ENCODE peak calls at places on chromosome 10, in four cellular contexts. M is tibial artery, W is upper lobe of right lung, N is neural progenitor cell. Y is an unnamed sample.

GRCh38 chr10:119364941-119365340 is 157.6 kb downstream of the GRK5 start:
- DNase-seq in M (no peak), W (no peak), N (no peak), Y (no peak)

GRCh38 chr10:98135222-98135899 is 904 bp downstream of the R3HCC1L start:
- DNase-seq in N (no peak), M (no peak), W (no peak), Y (no peak)

GRCh38 chr10:34504534-34504933 is 310.6 kb downstream of the PARD3 start:
- DNase-seq in W (no peak), M (no peak), N (no peak), Y (no peak)

GRCh38 chr10:123621910-123622309 is 44.2 kb upstream of the GPR26 start:
- DNase-seq in M (no peak), W (no peak), N (no peak), Y (no peak)

GRCh38 chr10:3889961-3890522 is 105.0 kb upstream of the KLF6 start:
- DNase-seq in W (no peak), M (no peak), N (no peak), Y (peak)

GRCh38 chr10:3692331-3692860 is 92.6 kb downstream of the KLF6 start:
- DNase-seq in M (no peak), N (no peak), W (no peak), Y (no peak)

GRCh38 chr10:44618910-44619309 is 234.0 kb upstream of the CXCL12 start:
- DNase-seq in M (no peak), W (no peak), N (no peak), Y (no peak)

GRCh38 chr10:778626-779330 is 89.3 kb upstream of the DIP2C start:
- DNase-seq in N (no peak), W (no peak), M (peak), Y (no peak)

GRCh38 chr10:108362306-108362705 is 1197.8 kb upstream of the SORCS1 start:
- DNase-seq in W (no peak), N (no peak), M (no peak), Y (no peak)

GRCh38 chr10:125004571-125005311 is 62.8 kb downstream of the ZRANB1 start:
- DNase-seq in W (no peak), N (no peak), M (peak), Y (no peak)

GRCh38 chr10:84194424-84195043 is at the start of gene CDHR1:
- DNase-seq in W (peak), N (peak), M (no peak), Y (no peak)

GRCh38 chr10:124898493-124898892 is 43.4 kb upstream of the ZRANB1 start:
- DNase-seq in W (peak), M (peak), N (no peak), Y (no peak)

GRCh38 chr10:116049158-116049557 is 223.8 kb downstream of the GFRA1 start:
- DNase-seq in N (no peak), W (no peak), M (no peak), Y (no peak)

GRCh38 chr10:120005408-120006280 is 113.1 kb downstream of the SEC23IP start:
- DNase-seq in N (peak), W (no peak), M (no peak), Y (no peak)

GRCh38 chr10:47262606-47263295 is 37.2 kb upstream of the GDF10 start:
- DNase-seq in M (no peak), N (no peak), W (no peak), Y (no peak)

GRCh38 chr10:73628405-73628804 is 12.9 kb downstream of the MYOZ1 start:
- DNase-seq in W (no peak), M (no peak), N (no peak), Y (no peak)

GRCh38 chr10:109259293-109259692 is 664.0 kb downstream of the XPNPEP1 start:
- DNase-seq in N (no peak), M (no peak), W (no peak), Y (no peak)

GRCh38 chr10:6141296-6142151 is 52.7 kb downstream of the RBM17 start:
- DNase-seq in M (no peak), W (no peak), N (no peak), Y (no peak)

GRCh38 chr10:110057461-110057860 is 49.7 kb downstream of the ADD3 start:
- DNase-seq in N (no peak), W (no peak), M (no peak), Y (no peak)

GRCh38 chr10:16916496-16916895 is 99.3 kb upstream of the RSU1 start:
- DNase-seq in N (no peak), M (no peak), W (no peak), Y (no peak)

GRCh38 chr10:19817251-19818046 is 1.2 kb downstream of the PLXDC2 start:
- DNase-seq in W (peak), N (peak), M (peak), Y (no peak)

GRCh38 chr10:19283285-19283684 is 234.7 kb downstream of the MALRD1 start:
- DNase-seq in W (no peak), M (no peak), N (no peak), Y (no peak)

GRCh38 chr10:19921300-19922140 is 105.3 kb downstream of the PLXDC2 start:
- DNase-seq in M (no peak), N (no peak), W (no peak), Y (peak)

GRCh38 chr10:30984563-30985328 is 46.9 kb downstream of the ZNF438 start:
- DNase-seq in W (no peak), N (no peak), M (no peak), Y (no peak)

GRCh38 chr10:30186371-30186875 is 127.0 kb upstream of the JCAD start:
- DNase-seq in M (no peak), W (no peak), N (peak), Y (no peak)

GRCh38 chr10:89625041-89625765 is 19.8 kb downstream of the PANK1 start:
- DNase-seq in N (no peak), M (no peak), W (no peak), Y (no peak)

GRCh38 chr10:71382757-71383156 is 14.0 kb upstream of the CDH23 start:
- DNase-seq in W (no peak), M (no peak), N (no peak), Y (no peak)

GRCh38 chr10:123574299-123574698 is 91.9 kb upstream of the GPR26 start:
- DNase-seq in W (no peak), M (peak), N (no peak), Y (no peak)

GRCh38 chr10:132877473-132877872 is 64.9 kb downstream of the CFAP46 start:
- DNase-seq in N (no peak), M (peak), W (peak), Y (no peak)

GRCh38 chr10:1882728-1883127 is 145.4 kb upstream of the ADARB2 start:
- DNase-seq in N (no peak), M (no peak), W (no peak), Y (no peak)

GRCh38 chr10:80144302-80145131 is 12.0 kb downstream of the PLAC9 start:
- DNase-seq in W (no peak), N (no peak), M (peak), Y (no peak)

GRCh38 chr10:106919798-106920382 is 244.6 kb downstream of the SORCS1 start:
- DNase-seq in W (no peak), M (no peak), N (no peak), Y (no peak)

GRCh38 chr10:114228156-114228555 is 10.9 kb upstream of the VWA2 start:
- DNase-seq in N (no peak), M (no peak), W (no peak), Y (no peak)

GRCh38 chr10:75111906-75112703 is 649 bp downstream of the SAMD8 start:
- DNase-seq in W (no peak), N (peak), M (peak), Y (peak)

GRCh38 chr10:132939957-132940790 is 2.2 kb downstream of the CFAP46 start:
- DNase-seq in W (peak), N (peak), M (no peak), Y (no peak)

GRCh38 chr10:133614830-133615580 is 11.6 kb downstream of the FRG2B start:
- DNase-seq in N (no peak), W (no peak), M (no peak), Y (no peak)

GRCh38 chr10:117364121-117364960 is 10.9 kb downstream of the PDZD8 start:
- DNase-seq in N (no peak), M (no peak), W (no peak), Y (no peak)

GRCh38 chr10:79397575-79398303 is 47.7 kb downstream of the ZCCHC24 start:
- DNase-seq in M (no peak), N (no peak), W (no peak), Y (no peak)

GRCh38 chr10:49080071-49080470 is 35.3 kb downstream of the VSTM4 start:
- DNase-seq in M (no peak), W (peak), N (no peak), Y (peak)

GRCh38 chr10:94225589-94225988 is 137.2 kb downstream of the NOC3L start:
- DNase-seq in N (no peak), W (no peak), M (no peak), Y (no peak)
- TF ChIP-seq CTCF in N (peak), W (peak), M (peak), Y (peak)

DNA sequence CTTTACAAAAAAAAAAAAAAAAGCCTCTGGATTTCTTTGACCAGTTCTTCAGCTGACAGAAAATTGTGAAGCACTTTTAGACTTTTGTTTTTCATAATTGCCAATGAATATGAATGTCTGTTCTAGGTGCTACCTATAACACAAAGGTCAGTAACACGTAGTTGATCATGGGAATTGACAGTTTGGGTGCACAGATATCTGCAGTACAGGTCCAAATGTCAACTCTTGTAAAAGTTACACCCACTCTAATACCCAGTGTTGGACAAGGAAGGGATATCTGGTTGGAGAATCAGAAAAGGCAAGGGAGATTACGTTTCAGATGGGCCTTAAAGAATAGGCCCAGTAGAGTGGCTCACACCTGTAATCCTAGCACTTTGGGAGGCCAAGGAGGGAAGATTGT is 1.8 kb downstream of the REEP3 start:
- DNase-seq in W (no peak), N (no peak), M (no peak), Y (no peak)
- H3K4me3 ChIP-seq in W (peak), N (peak), M (peak), Y (peak)

DNA sequence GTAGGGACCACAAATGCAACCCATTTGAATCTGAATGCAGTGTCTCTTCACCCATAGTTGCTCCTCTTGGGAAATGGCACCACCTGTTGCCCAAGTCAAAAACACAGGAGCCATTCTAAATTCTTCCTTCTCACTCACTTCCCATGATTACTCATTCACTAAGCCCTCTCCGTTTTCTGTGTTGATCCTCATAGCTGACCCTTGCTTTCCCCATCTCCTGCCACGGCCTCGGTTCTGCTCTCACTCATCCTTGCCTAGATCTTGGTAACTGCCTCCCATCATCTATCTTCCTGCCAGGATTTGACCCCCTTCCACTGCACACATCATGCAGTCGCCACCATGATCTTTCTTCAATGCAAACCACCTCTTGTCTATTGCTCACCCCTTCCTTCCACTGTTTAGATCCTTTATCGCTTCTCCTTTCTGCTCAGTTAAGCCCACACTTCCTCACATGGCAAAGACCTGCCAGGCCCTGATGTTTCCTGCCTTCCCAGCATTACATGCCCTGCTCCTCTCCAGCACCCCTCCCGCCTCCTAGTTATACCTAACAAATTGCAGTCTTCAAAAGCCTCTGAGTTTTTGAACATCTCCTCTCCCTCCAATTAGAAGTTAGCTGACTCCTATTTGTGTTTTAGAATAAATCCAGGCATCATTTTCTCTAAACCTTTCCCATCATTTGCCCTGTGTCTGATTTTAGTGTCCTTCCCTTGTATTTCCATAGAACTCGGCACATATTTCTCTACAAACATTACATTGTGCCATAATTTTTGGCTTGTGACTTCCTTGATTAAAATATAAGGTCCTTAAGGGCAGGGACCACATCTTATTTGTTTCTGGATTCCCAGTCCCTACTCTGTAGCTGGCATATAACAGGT is 19.2 kb upstream of the CPN1 start:
- DNase-seq in W (no peak), M (no peak), N (peak), Y (peak)
- TF ChIP-seq CTCF in W (no peak), M (no peak), N (peak), Y (peak)

GRCh38 chr10:86647773-86648705 is 6.3 kb upstream of the OPN4 start:
- DNase-seq in M (peak), N (no peak), W (no peak), Y (no peak)
- H3K4me3 ChIP-seq in M (no peak), N (no peak), W (no peak), Y (no peak)

GRCh38 chr10:96642973-96643372 is 56.2 kb upstream of the TM9SF3 start:
- DNase-seq in M (peak), W (peak), N (peak), Y (no peak)
- TF ChIP-seq CTCF in M (peak), W (peak), N (peak), Y (peak)

GRCh38 chr10:97023401-97024180 is 162.2 kb downstream of the SLIT1 start:
- DNase-seq in N (no peak), M (peak), W (no peak), Y (no peak)

GRCh38 chr10:97020452-97021400 is 165.0 kb downstream of the SLIT1 start:
- DNase-seq in N (peak), M (peak), W (no peak), Y (no peak)

GRCh38 chr10:97022616-97023015 is 163.1 kb downstream of the SLIT1 start:
- DNase-seq in M (peak), N (no peak), W (no peak), Y (no peak)

GRCh38 chr10:97025613-97026242 is 160.0 kb downstream of the SLIT1 start:
- DNase-seq in W (no peak), N (peak), M (peak), Y (no peak)

DNA sequence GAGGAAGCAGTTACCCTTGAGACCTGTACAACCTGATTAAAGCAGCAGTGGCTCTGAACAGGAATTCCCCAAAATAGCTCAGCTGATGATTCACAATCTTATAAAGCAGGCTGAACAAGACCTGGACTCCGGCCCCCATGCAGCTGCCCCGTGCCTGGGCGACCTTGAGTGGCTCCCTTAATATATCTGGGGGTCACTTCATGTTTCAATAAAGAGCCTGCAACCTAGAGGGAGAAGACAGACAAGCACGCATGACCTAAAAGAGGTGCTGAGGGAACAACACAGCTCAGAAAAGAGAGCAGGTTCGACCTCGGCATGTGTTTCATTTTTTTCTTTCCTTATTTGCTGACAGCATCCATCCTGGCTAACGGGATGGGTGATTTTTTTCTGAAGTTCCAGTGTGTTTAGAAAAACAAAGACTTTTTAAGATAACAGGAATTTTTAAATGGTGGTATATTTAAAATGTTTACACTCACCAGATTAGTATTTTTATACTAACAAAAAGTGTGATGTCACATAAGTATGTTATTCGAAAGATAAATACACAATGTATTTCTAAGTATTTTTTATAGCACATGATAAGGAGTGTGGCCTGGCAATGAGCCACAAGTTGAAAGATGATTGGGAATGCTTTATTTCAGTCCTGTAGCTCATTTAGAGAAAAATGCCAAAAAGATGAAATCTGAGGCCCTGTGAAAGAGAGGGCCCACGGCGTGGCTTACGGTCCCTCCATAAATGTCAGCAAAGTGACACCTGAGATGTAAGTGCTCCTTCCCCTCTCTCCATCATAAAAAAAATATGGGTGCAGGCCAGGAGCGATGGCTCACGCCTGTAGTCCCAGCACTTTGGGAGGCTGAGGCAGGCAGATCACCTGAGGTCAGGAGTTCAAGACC is 161.3 kb downstream of the SLIT1 start:
- DNase-seq in N (no peak), M (peak), W (no peak), Y (peak)
- H3K4me3 ChIP-seq in N (no peak), M (no peak), W (no peak), Y (no peak)

DNA sequence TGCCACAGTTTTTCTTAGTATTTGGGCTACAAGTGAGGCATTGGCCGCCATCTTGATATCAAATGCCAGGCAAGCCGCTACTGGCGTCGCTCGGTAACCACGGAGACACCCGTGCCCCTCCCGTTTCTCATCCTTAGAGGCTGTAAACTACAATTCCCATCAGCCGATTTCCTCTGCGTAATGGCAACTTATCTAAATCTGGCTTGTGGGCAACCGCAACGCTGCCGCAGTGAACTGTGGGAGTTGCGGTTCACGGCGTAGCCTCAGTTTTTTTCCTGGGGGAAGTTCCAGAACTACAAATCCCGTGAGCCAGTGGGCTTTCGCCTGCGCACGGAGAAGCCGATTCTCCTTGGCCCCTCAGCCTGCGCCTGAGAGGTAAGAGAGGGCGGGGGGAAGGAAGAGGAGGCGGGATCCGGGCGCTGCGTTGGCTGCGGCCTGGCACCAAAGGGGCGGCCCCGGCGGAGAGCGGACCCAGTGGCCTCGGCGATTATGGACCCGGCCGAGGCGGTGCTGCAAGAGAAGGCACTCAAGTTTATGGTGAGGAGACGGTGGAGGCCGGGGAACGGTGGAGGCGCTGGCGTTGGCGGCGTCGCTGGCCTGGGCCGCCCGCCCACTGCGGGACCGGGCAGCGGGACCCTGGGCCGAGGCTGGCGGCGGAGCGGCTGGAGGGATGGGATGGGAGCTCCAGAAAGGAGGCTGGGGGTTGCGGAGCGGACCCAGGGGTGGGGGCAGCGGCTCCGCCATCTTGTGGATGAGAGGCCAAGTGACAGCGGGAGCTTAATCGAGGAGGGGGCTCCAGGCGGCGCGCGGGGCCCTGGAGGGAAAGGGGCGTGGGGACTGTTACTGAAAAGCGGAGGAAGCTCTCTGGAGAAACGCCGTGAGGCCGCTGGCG is at the start of gene BTRC:
- DNase-seq in M (peak), W (peak), N (peak), Y (peak)
- TF ChIP-seq CTCF in M (peak), W (no peak), N (peak), Y (no peak)

DNA sequence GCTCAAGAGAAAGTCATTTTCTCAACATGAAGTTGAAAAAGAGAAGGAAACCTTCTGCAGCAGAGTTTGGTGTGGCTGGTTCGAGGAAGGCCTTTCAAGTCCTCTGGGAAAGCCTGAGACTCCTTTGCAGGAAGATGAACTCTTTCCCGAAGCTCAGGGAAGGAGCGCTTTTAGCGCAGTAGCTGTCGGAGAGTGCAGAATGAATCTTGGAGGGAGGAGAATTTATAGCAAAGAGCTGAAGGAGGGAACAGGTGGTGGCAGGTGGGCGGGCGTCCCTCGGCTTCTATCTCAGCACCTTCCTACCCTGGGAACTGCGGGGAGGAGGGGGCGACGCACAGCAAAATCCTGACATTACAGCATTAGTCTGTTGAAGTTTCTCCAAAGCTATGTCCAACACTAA is at the start of gene ATOH7:
- DNase-seq in W (no peak), N (peak), M (no peak), Y (no peak)
- H3K4me3 ChIP-seq in W (peak), N (peak), M (peak), Y (peak)

DNA sequence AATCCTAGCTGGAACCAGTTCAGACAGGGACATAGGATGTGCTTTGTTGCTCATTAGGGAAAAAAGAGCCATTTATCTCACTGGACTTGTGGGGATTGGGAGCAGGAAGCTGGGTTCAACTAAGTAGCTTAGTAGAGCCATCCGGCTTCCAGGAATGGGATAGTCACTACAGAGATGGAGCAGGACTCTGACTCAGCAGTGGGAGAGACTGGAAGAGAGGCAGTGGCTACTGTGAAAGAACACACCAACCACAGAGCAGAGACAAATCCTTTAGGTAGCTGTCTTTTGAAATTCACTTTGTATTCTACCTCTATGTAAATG is 100.6 kb upstream of the DKK1 start:
- DNase-seq in W (no peak), N (peak), M (no peak), Y (no peak)
- TF ChIP-seq CTCF in W (no peak), N (no peak), M (no peak), Y (no peak)